ENCODE peak calls at places on chromosomes 4 and X, in nine cellular contexts. X is effector memory CD4-positive, alpha-beta T cell; V is activated CD4-positive, alpha-beta T cell treated with anti-CD3 and anti-CD28 coated beads, Interleukin-2, amount 50 U/mL, for 1 hour; P is stimulated activated CD4-positive, alpha-beta T cell treated with anti-CD3 and anti-CD28 coated beads, Interleukin-12 subunit alpha, Interleukin-12 subunit beta, amount 100 ng/mL, for 48 hours; L is Calu3; G is cerebellum; K is ACHN; E is type B pancreatic cell; Z is tibial artery. W is an unnamed sample.

GRCh38 chrX:11462136-11462535 is 168.9 kb downstream of the AMELX start:
- DNase-seq in X (no peak), V (no peak), P (no peak), L (no peak), G (no peak), K (no peak), E (no peak), Z (no peak), W (no peak)

GRCh38 chr4:158783775-158784174 is 14.9 kb downstream of the FNIP2 start:
- DNase-seq in X (no peak), V (no peak), P (no peak), L (no peak), G (no peak), K (no peak), E (no peak), Z (no peak), W (no peak)

GRCh38 chrX:49155243-49155899 is 7.2 kb upstream of the MAGIX start:
- DNase-seq in X (no peak), V (no peak), P (no peak), L (peak), G (peak), K (no peak), E (no peak), Z (peak), W (peak)

GRCh38 chr4:121199742-121200561 is 35.8 kb upstream of the TNIP3 start:
- DNase-seq in X (no peak), V (peak), P (no peak), L (no peak), G (no peak), K (no peak), E (no peak), Z (no peak), W (no peak)

GRCh38 chrX:118255921-118256320 is 90.0 kb upstream of the WDR44 start:
- DNase-seq in X (no peak), V (no peak), P (no peak), L (no peak), G (no peak), K (no peak), E (no peak), Z (no peak), W (no peak)

GRCh38 chrX:105463483-105463882 is 243.0 kb upstream of the TEX13A start:
- DNase-seq in X (no peak), V (no peak), P (no peak), L (no peak), G (no peak), K (no peak), E (no peak), Z (no peak), W (no peak)

GRCh38 chr4:3213101-3213416 is 35.9 kb upstream of the MSANTD1 start:
- DNase-seq in X (no peak), V (no peak), P (no peak), L (no peak), G (no peak), K (no peak), E (no peak), Z (no peak), W (no peak)

GRCh38 chr4:1040344-1041146 is 29.1 kb downstream of the FGFRL1 start:
- DNase-seq in X (no peak), V (no peak), P (no peak), L (no peak), G (no peak), K (no peak), E (no peak), Z (no peak), W (no peak)

GRCh38 chr4:86117781-86118302 is 242.0 kb downstream of the MAPK10 start:
- DNase-seq in X (no peak), V (no peak), P (no peak), L (no peak), G (no peak), K (no peak), E (no peak), Z (no peak), W (no peak)

GRCh38 chr4:79049840-79050520 is 110.7 kb upstream of the PAQR3 start:
- DNase-seq in X (no peak), V (no peak), P (no peak), L (peak), G (peak), K (no peak), E (no peak), Z (no peak), W (no peak)

GRCh38 chr4:16199132-16199531 is 27.1 kb downstream of the TAPT1 start:
- DNase-seq in X (no peak), V (no peak), P (no peak), L (no peak), G (peak), K (peak), E (no peak), Z (no peak), W (no peak)

GRCh38 chr4:93731448-93731847 is 97.1 kb upstream of the ATOH1 start:
- DNase-seq in X (no peak), V (no peak), P (no peak), L (no peak), G (no peak), K (no peak), E (no peak), Z (no peak), W (no peak)